ENCODE peak calls at places on chromosomes 4 and X, in four cellular contexts. I, M, G and D are unnamed samples.

GRCh38 chr4:1296324-1297022 is 6.8 kb downstream of the MAEA start:
- DNase-seq in G (no peak), I (peak; percentile 36), M (no peak), D (no peak)

GRCh38 chr4:152536545-152537182 is 772 bp upstream of the FBXW7 start:
- DNase-seq in G (no peak), M (no peak), I (no peak), D (peak; percentile 47)

GRCh38 chr4:156763511-156763910 is 208.1 kb downstream of the PDGFC start:
- DNase-seq in I (no peak), M (no peak), G (no peak), D (no peak)

GRCh38 chr4:185399466-185399865 is 2.8 kb downstream of the ANKRD37 start:
- DNase-seq in M (no peak), G (no peak), I (no peak), D (no peak)

GRCh38 chr4:17494258-17494657 is 17.6 kb downstream of the QDPR start:
- DNase-seq in M (peak; percentile 30), I (no peak), G (no peak), D (no peak)

GRCh38 chrX:38903093-38903492 is 101.8 kb downstream of the MID1IP1 start:
- DNase-seq in M (no peak), I (no peak), G (no peak), D (no peak)

GRCh38 chr4:77052352-77052751 is 23.4 kb downstream of the CCNI start:
- DNase-seq in I (no peak), G (peak; percentile 48), M (peak; percentile 42), D (no peak)

GRCh38 chrX:154490021-154490413 is 412 bp downstream of the SLC10A3 start:
- DNase-seq in G (peak; percentile 25), M (no peak), I (no peak), D (no peak)

GRCh38 chr4:152944678-152945320 is 8.7 kb downstream of the FHDC1 start:
- DNase-seq in G (no peak), I (no peak), M (no peak), D (no peak)

GRCh38 chr4:336893-337142 is 796 bp upstream of the ZNF141 start:
- DNase-seq in I (no peak), M (no peak), G (no peak), D (no peak)

GRCh38 chr4:105666693-105667092 is 41.8 kb downstream of the INTS12 start:
- DNase-seq in I (no peak), G (no peak), M (no peak), D (peak; percentile 32)

GRCh38 chr4:23613782-23614181 is 276.1 kb downstream of the PPARGC1A start:
- DNase-seq in G (no peak), M (no peak), I (no peak), D (no peak)

GRCh38 chr4:23614284-23614892 is 275.5 kb downstream of the PPARGC1A start:
- DNase-seq in M (no peak), G (peak; percentile 15), I (no peak), D (peak; percentile 26)
- TF ChIP-seq CTCF in M (no peak), G (no peak), I (no peak), D (peak; percentile 30)

GRCh38 chrX:94752434-94753169 is 1078.6 kb downstream of the FAM133A start:
- DNase-seq in G (no peak), I (no peak), M (no peak), D (no peak)

GRCh38 chrX:94751611-94752010 is 1077.6 kb downstream of the FAM133A start:
- DNase-seq in I (no peak), M (no peak), G (no peak), D (no peak)
- TF ChIP-seq CTCF in I (no peak), M (no peak), G (no peak), D (no peak)

GRCh38 chrX:151370906-151371305 is 26.1 kb upstream of the VMA21 start:
- DNase-seq in G (no peak), I (no peak), M (no peak), D (no peak)
- TF ChIP-seq CTCF in G (no peak), I (no peak), M (no peak), D (no peak)

DNA sequence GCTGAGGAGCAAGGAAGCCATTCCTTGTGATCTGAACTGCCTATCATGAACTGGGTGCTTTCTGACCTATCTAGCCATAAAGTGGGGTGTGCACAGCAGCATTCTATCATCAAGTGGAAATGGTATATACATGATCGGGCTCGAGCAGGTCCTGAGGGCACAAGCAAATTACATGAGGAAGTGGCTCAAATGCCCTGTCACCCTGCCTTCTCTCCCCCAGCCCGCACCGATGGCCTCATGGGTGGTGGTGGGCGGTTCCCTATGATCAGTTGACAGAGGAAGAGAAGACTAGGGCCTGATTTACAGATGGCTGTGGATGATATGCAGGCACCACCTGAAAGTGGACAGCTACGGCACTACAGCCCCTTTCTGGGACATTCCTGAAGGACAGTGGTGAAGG is 46.3 kb upstream of the BCLAF3 start:
- DNase-seq in I (no peak), G (no peak), M (no peak), D (no peak)
- TF ChIP-seq CTCF in I (no peak), G (no peak), M (no peak), D (no peak)

GRCh38 chr4:116183241-116183640 is 902.1 kb downstream of the TRAM1L1 start:
- DNase-seq in M (no peak), I (no peak), G (no peak), D (no peak)

GRCh38 chr4:116180056-116180690 is 905.2 kb downstream of the TRAM1L1 start:
- DNase-seq in M (no peak), G (no peak), I (no peak), D (peak; percentile 8)
- TF ChIP-seq CTCF in M (no peak), G (no peak), I (peak; percentile 13), D (peak; percentile 33)

GRCh38 chr4:83456184-83456501 is 285 bp downstream of the MRPS18C start:
- DNase-seq in G (no peak), M (no peak), I (no peak), D (no peak)

GRCh38 chr4:83454626-83455025 is 997 bp downstream of the HELQ start:
- DNase-seq in I (no peak), M (no peak), G (no peak), D (no peak)

GRCh38 chr4:83455300-83456183 is at the start of the genes HELQ and MRPS18C:
- DNase-seq in G (peak; percentile 99), I (peak; percentile 97), M (peak; percentile 92), D (peak; percentile 92)
- TF ChIP-seq CTCF in G (no peak), I (peak; percentile 21), M (peak; percentile 50), D (no peak)

DNA sequence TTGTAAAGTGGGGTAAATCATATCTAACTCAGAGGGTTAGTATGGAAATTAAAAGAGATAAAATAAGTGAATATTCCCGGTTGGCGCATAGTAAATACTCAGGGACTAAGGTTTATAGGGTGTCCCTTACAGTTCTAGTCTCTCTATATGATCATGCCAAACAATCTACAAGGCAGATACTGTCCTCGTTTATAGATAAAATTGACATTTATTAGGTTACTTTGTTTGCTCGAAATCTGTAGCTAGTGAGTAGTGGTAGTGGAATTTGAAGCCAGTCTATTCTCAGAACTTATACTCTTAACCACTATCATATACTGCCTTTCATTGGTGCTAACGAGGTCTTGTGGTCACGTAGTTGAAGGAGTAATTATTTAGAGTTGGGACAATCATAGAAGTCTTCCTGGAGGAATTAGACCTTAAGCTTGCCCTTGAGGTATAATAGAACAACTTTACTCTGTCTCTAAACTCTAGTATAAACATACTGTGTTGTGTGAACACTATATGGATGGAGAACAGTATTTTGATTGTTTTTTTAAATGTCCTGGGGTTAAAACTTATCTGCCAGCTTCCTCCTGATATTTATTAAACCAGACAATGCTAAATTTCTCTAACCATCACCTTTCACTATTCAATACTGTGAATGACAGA is 324.0 kb downstream of the STIM2 start:
- DNase-seq in G (no peak), I (no peak), M (no peak), D (no peak)
- TF ChIP-seq CTCF in G (no peak), I (no peak), M (no peak), D (no peak)

GRCh38 chr4:168651374-168651773 is 154.5 kb downstream of the PALLD start:
- DNase-seq in G (no peak), M (no peak), I (no peak), D (no peak)

GRCh38 chr4:168648494-168648893 is 151.6 kb downstream of the PALLD start:
- DNase-seq in G (no peak), M (no peak), I (no peak), D (no peak)

GRCh38 chr4:168645933-168646768 is 149.3 kb downstream of the PALLD start:
- DNase-seq in G (no peak), I (no peak), M (no peak), D (no peak)

GRCh38 chr4:168648929-168649328 is 152.1 kb downstream of the PALLD start:
- DNase-seq in I (no peak), G (no peak), M (no peak), D (no peak)

DNA sequence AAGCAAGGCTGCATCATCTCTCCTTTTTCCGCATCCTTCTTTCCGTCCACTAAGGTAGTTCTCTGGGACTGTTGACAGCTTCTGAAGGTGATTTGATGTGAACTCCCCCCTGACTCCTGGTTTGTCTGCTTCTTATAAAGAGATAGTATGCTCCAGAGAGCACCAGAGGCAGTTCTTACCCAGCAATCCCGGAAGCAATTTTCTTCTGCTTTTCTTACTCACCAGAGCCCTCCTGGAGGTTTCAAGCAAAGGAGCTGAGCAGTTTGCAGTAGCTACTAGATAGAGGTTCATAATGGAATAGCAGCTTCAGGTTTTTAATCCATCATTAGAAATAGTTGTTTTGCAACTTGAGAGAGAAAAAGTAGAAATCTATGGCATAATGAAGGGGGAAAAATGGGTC is 151.1 kb downstream of the PALLD start:
- DNase-seq in I (no peak), G (no peak), M (no peak), D (no peak)
- TF ChIP-seq CTCF in I (no peak), G (no peak), M (no peak), D (no peak)

GRCh38 chr4:122731676-122732075 is 828 bp upstream of the BBS12 start:
- DNase-seq in M (no peak), I (no peak), G (no peak), D (no peak)

GRCh38 chr4:122728781-122729330 is 3.6 kb upstream of the BBS12 start:
- DNase-seq in M (no peak), I (no peak), G (no peak), D (no peak)

GRCh38 chr4:122733805-122734155 is 1.3 kb downstream of the BBS12 start:
- DNase-seq in I (no peak), M (no peak), G (no peak), D (peak; percentile 22)

GRCh38 chr4:122732329-122733026 is at the start of gene BBS12:
- DNase-seq in G (peak; percentile 99), I (peak; percentile 98), M (peak; percentile 97), D (peak; percentile 97)
- TF ChIP-seq CTCF in G (no peak), I (no peak), M (peak; percentile 73), D (peak; percentile 34)